ENCODE peak calls at places on chromosomes 4 and X, in eight cellular contexts. B is cardiac muscle cell, D is IMR-90, O is mammary epithelial cell, N is tibial artery, W is hepatocyte, A is left ventricle myocardium inferior, V is dorsolateral prefrontal cortex. J is an unnamed sample.

GRCh38 chr4:83083925-83084475 is 30.5 kb downstream of the PLAC8 start:
- DNase-seq in B (no peak), D (no peak), O (no peak), N (no peak), W (no peak), A (no peak), V (no peak), J (no peak)

GRCh38 chrX:13024911-13025454 is 19.4 kb downstream of the FAM9C start:
- DNase-seq in B (no peak), D (no peak), O (no peak), N (no peak), W (no peak), A (no peak), V (no peak), J (no peak)

GRCh38 chr4:28788929-28789490 is 1928.4 kb downstream of the STIM2 start:
- DNase-seq in B (no peak), D (no peak), O (peak; percentile 7), N (no peak), W (no peak), A (no peak), V (no peak), J (no peak)

GRCh38 chrX:140980271-140980670 is 22.1 kb upstream of the SPANXB1 start:
- DNase-seq in B (no peak), D (no peak), O (no peak), N (no peak), W (no peak), A (no peak), V (no peak), J (no peak)

GRCh38 chr4:147362868-147363440 is 117.9 kb upstream of the EDNRA start:
- DNase-seq in B (peak; percentile 23), D (peak; percentile 77), O (peak; percentile 59), N (peak; percentile 78), W (peak; percentile 66), A (peak; percentile 80), V (no peak), J (no peak)

GRCh38 chrX:29024813-29025342 is 437.6 kb downstream of the IL1RAPL1 start:
- DNase-seq in B (no peak), D (peak; percentile 44), O (peak; percentile 32), N (no peak), W (no peak), A (no peak), V (no peak), J (no peak)

GRCh38 chr4:118353452-118353851 is 649 bp upstream of the PRSS12 start:
- DNase-seq in B (no peak), D (no peak), O (no peak), N (no peak), W (no peak), A (no peak), V (no peak), J (no peak)

GRCh38 chr4:87180767-87181166 is 39.7 kb downstream of the KLHL8 start:
- DNase-seq in B (no peak), D (peak; percentile 12), O (no peak), N (no peak), W (no peak), A (no peak), V (no peak), J (no peak)

GRCh38 chr4:110644008-110644407 is 21.1 kb upstream of the PITX2 start:
- DNase-seq in B (no peak), D (no peak), O (no peak), N (no peak), W (no peak), A (no peak), V (no peak), J (no peak)

GRCh38 chr4:134632056-134632455 is 430.5 kb upstream of the PABPC4L start:
- DNase-seq in B (no peak), D (no peak), O (no peak), N (no peak), W (no peak), A (no peak), V (no peak), J (no peak)

GRCh38 chrX:69746051-69746450 is 130.1 kb downstream of the EDA start:
- DNase-seq in B (no peak), D (no peak), O (no peak), N (no peak), W (no peak), A (no peak), V (no peak), J (no peak)

GRCh38 chrX:9635805-9636204 is 129.8 kb downstream of the GPR143 start:
- DNase-seq in B (no peak), D (peak; percentile 23), O (no peak), N (no peak), W (no peak), A (no peak), V (no peak), J (no peak)

GRCh38 chr4:8002525-8003309 is 63.1 kb upstream of the AFAP1 start:
- DNase-seq in B (peak; percentile 47), D (no peak), O (no peak), N (no peak), W (no peak), A (no peak), V (no peak), J (no peak)

GRCh38 chr4:94364527-94364926 is 21.9 kb upstream of the HPGDS start:
- DNase-seq in B (no peak), D (no peak), O (no peak), N (no peak), W (no peak), A (no peak), V (no peak), J (no peak)

GRCh38 chrX:52988985-52989917 is 30.9 kb upstream of the FAM156A start:
- DNase-seq in B (no peak), D (no peak), O (peak; percentile 67), N (no peak), W (no peak), A (no peak), V (no peak), J (no peak)

GRCh38 chrX:69313622-69314290 is 148.5 kb upstream of the PJA1 start:
- DNase-seq in B (no peak), D (no peak), O (no peak), N (no peak), W (no peak), A (no peak), V (no peak), J (no peak)

GRCh38 chrX:119516157-119516702 is 48.0 kb downstream of the SLC25A5 start:
- DNase-seq in B (peak; percentile 72), D (peak; percentile 69), O (peak; percentile 29), N (no peak), W (peak; percentile 76), A (no peak), V (peak; percentile 31), J (peak; percentile 24)

GRCh38 chr4:94931626-94932025 is 173.9 kb downstream of the BMPR1B start:
- DNase-seq in B (no peak), D (no peak), O (no peak), N (no peak), W (no peak), A (no peak), V (no peak), J (no peak)

DNA sequence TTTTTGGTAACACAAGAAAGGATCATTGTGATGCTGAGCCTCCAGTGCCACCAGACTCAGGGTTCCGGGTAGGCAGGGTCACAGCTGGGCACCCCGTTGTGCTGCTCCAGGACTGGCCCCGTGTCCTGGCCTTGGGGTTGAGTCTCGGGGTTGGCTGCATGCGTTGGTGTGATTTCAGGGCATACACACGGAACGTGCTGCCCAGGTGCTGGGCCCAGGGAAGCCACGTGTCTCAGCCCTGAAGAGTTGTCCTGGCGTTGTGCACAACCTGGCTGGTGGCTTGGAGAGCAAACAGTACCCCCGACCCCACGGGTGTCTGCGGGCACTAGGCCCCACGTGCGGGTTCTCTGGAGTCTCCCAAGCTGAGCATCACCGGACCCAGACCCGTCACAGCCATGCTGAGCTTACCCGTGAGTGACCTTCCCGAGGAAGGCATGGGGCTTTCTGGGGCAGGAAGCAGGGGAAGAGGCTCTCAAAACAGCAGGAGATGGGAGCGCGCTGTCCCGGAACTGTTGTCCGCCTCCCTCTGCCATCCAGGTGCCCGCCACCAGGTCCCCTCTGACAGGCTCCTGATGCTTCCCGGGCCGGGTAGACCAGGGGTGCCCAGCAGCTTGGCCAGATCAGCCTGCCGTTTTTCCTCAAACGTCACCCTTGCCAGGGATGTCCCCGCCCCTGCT is 66.1 kb upstream of the ENPP6 start:
- DNase-seq in B (no peak), D (no peak), O (no peak), N (no peak), W (no peak), A (no peak), V (peak; percentile 72), J (no peak)
- H3K4me3 ChIP-seq in B (no peak overlapping the region), D (no peak overlapping the region), O (no peak overlapping the region), N (peak overlapping the region; percentile 12), W (no peak overlapping the region), A (peak overlapping the region; percentile 59), V (no peak overlapping the region), J (no peak overlapping the region)

DNA sequence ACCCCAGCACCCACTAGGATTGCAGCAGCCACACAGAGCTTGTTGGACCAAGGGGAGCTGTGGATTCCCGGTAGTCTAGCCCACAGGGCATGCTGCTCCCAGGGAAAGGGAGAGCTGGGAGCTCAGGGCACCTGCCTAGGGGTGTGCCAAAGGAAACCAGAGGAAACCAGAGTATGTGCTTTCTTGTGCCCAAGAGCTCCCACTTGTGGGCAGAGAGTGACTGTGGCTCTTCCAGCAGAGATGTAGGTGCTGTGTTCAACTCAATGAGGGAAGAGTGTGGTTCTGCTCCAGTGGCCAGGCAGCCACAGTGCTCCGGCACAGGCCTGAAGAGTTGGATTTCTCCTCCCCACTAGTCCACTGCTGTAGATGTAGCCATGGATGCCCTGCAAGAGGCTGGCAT is 1050.0 kb upstream of the INTU start:
- DNase-seq in B (no peak), D (peak; percentile 5), O (peak; percentile 11), N (no peak), W (peak; percentile 3), A (no peak), V (no peak), J (no peak)
- TF ChIP-seq CTCF in B (peak; percentile 19), D (peak; percentile 29), O (peak; percentile 45), N (no peak), W (no peak), A (no peak), V (no peak), J (peak; percentile 29)

GRCh38 chr4:137608085-137608484 is 75.8 kb upstream of the PCDH18 start:
- DNase-seq in B (no peak), D (no peak), O (no peak), N (peak; percentile 69), W (peak; percentile 8), A (no peak), V (no peak), J (no peak)

GRCh38 chr4:137611998-137612700 is 79.9 kb upstream of the PCDH18 start:
- DNase-seq in B (no peak), D (no peak), O (no peak), N (no peak), W (no peak), A (no peak), V (no peak), J (no peak)

GRCh38 chr4:137614491-137614890 is 82.2 kb upstream of the PCDH18 start:
- DNase-seq in B (no peak), D (peak; percentile 80), O (no peak), N (no peak), W (no peak), A (no peak), V (no peak), J (no peak)

GRCh38 chr4:137610960-137611359 is 78.7 kb upstream of the PCDH18 start:
- DNase-seq in B (peak; percentile 33), D (peak; percentile 19), O (no peak), N (no peak), W (peak; percentile 19), A (no peak), V (no peak), J (no peak)

GRCh38 chr4:137609693-137610450 is 77.6 kb upstream of the PCDH18 start:
- DNase-seq in B (no peak), D (peak; percentile 78), O (no peak), N (no peak), W (peak; percentile 46), A (no peak), V (no peak), J (no peak)
- H3K4me3 ChIP-seq in B (no peak overlapping the region), D (no peak overlapping the region), O (no peak overlapping the region), N (peak overlapping the region; percentile 35), W (no peak overlapping the region), A (peak overlapping the region; percentile 32), V (no peak overlapping the region), J (no peak overlapping the region)

GRCh38 chrX:129116651-129117050 is 406.6 kb downstream of the SMARCA1 start:
- DNase-seq in B (no peak), D (no peak), O (no peak), N (no peak), W (no peak), A (no peak), V (no peak), J (no peak)
- TF ChIP-seq CTCF in B (no peak), D (no peak), O (no peak), N (no peak), W (peak; percentile 21), A (no peak), V (no peak), J (no peak)